ENCODE peak calls at places on chromosomes 5 and 9, in eight cellular contexts. W is stimulated activated CD4-positive, alpha-beta T cell treated with anti-CD3 and anti-CD28 coated beads, Interleukin-12 subunit alpha, Interleukin-12 subunit beta, amount 100 ng/mL, for 4 hours; S is stomach; J is stimulated activated CD8-positive, alpha-beta memory T cell treated with anti-CD3 and anti-CD28 coated beads, Interleukin-15, amount 100 ng/mL, for 24 hours; D is right cardiac atrium; K is pancreas; A is activated effector memory CD4-positive, alpha-beta T cell treated with anti-CD3 and anti-CD28 coated beads, Interleukin-2, amount 50 U/mL, for 16 hours; Q is RWPE1. R is an unnamed sample.

GRCh38 chr5:158979749-158980521 is 119.8 kb downstream of the EBF1 start:
- DNase-seq in D (peak), W (no peak), J (no peak), S (peak), A (no peak), K (peak), Q (peak), R (peak)

GRCh38 chr5:13133951-13134350 is 810.5 kb downstream of the DNAH5 start:
- DNase-seq in A (no peak), W (no peak), J (no peak), K (no peak), Q (no peak), D (no peak), S (no peak), R (no peak)

GRCh38 chr9:26308328-26308727 is 584.3 kb downstream of the CAAP1 start:
- DNase-seq in J (no peak), W (no peak), S (no peak), Q (no peak), D (no peak), K (no peak), A (no peak), R (no peak)

GRCh38 chr5:108168915-108169314 is 213.0 kb downstream of the FBXL17 start:
- DNase-seq in K (no peak), S (no peak), W (no peak), Q (no peak), A (no peak), D (no peak), J (no peak), R (no peak)

GRCh38 chr5:124236366-124237231 is 509.8 kb downstream of the ZNF608 start:
- DNase-seq in D (no peak), A (no peak), S (no peak), J (no peak), W (no peak), Q (peak), K (no peak), R (no peak)

GRCh38 chr9:86282979-86283535 is 719 bp upstream of the ISCA1 start:
- DNase-seq in J (no peak), K (no peak), S (no peak), W (no peak), D (no peak), A (no peak), Q (peak), R (no peak)

GRCh38 chr5:144191998-144192397 is 21.3 kb downstream of the KCTD16 start:
- DNase-seq in K (no peak), D (no peak), W (no peak), A (peak), Q (peak), S (no peak), J (no peak), R (no peak)

GRCh38 chr5:95554331-95554646 is 488 bp downstream of the SKIC3 start:
- DNase-seq in D (no peak), S (no peak), A (no peak), W (no peak), K (no peak), J (no peak), Q (no peak), R (no peak)

GRCh38 chr9:131019387-131020239 is 10.6 kb downstream of the LAMC3 start:
- DNase-seq in A (no peak), S (no peak), J (no peak), Q (no peak), D (no peak), W (no peak), K (no peak), R (no peak)

GRCh38 chr9:135887021-135887507 is 20.3 kb downstream of the CAMSAP1 start:
- DNase-seq in J (no peak), W (no peak), Q (no peak), A (no peak), S (peak), D (peak), K (no peak), R (no peak)

GRCh38 chr9:35905912-35906679 is at the start of gene HRCT1:
- DNase-seq in A (no peak), J (no peak), Q (peak), S (peak), D (peak), W (no peak), K (peak), R (peak)

GRCh38 chr9:74784506-74784905 is 103.2 kb downstream of the TRPM6 start:
- DNase-seq in K (no peak), Q (no peak), D (no peak), S (no peak), W (no peak), J (no peak), A (no peak), R (no peak)

GRCh38 chr9:20114974-20115373 is 326.1 kb upstream of the SLC24A2 start:
- DNase-seq in D (no peak), A (no peak), S (no peak), J (no peak), Q (no peak), K (no peak), W (no peak), R (no peak)

GRCh38 chr5:109529520-109529919 is 119.7 kb upstream of the PJA2 start:
- DNase-seq in J (no peak), D (peak), S (peak), W (no peak), Q (no peak), K (peak), A (no peak), R (no peak)

GRCh38 chr5:77924081-77924480 is 147.9 kb upstream of the TBCA start:
- DNase-seq in J (no peak), D (no peak), Q (peak), S (no peak), A (no peak), W (no peak), K (no peak), R (no peak)

GRCh38 chr9:34654317-34655083 is 2.5 kb downstream of the IL11RA start:
- DNase-seq in S (peak), D (peak), Q (no peak), K (peak), W (no peak), A (no peak), J (no peak), R (peak)

GRCh38 chr9:86909388-86909787 is 37.9 kb downstream of the GAS1 start:
- DNase-seq in J (no peak), K (no peak), W (no peak), A (no peak), S (no peak), Q (no peak), D (no peak), R (no peak)

GRCh38 chr5:14144586-14145355 is 1.6 kb downstream of the TRIO start:
- DNase-seq in D (peak), Q (peak), K (peak), W (peak), A (peak), J (peak), S (peak), R (peak)

GRCh38 chr9:130539473-130540223 is 39.7 kb upstream of the FUBP3 start:
- DNase-seq in J (no peak), A (no peak), Q (peak), D (no peak), S (no peak), W (no peak), K (peak), R (no peak)

GRCh38 chr5:172769598-172770373 is 1.2 kb downstream of the DUSP1 start:
- DNase-seq in K (peak), Q (peak), A (peak), D (peak), S (no peak), J (no peak), W (no peak), R (peak)

GRCh38 chr5:107232793-107233192 is 437.9 kb downstream of the EFNA5 start:
- DNase-seq in J (no peak), K (no peak), S (no peak), D (no peak), Q (no peak), A (no peak), W (no peak), R (no peak)

GRCh38 chr5:168334161-168335094 is 43.0 kb downstream of the WWC1 start:
- DNase-seq in K (peak), J (no peak), A (no peak), D (no peak), Q (no peak), W (no peak), S (no peak), R (no peak)

GRCh38 chr5:32331217-32331926 is 18.6 kb upstream of the MTMR12 start:
- DNase-seq in A (no peak), Q (no peak), S (peak), W (no peak), J (no peak), D (no peak), K (peak), R (no peak)

GRCh38 chr5:158456756-158457155 is 597.8 kb upstream of the CLINT1 start:
- DNase-seq in Q (peak), J (no peak), S (no peak), D (no peak), K (no peak), A (no peak), W (no peak), R (no peak)

GRCh38 chr5:149798466-149798865 is 68.4 kb downstream of the PPARGC1B start:
- DNase-seq in A (no peak), J (no peak), D (no peak), K (no peak), Q (no peak), W (no peak), S (no peak), R (no peak)

GRCh38 chr5:171589461-171589860 is 170.0 kb downstream of the FGF18 start:
- DNase-seq in K (no peak), Q (no peak), A (no peak), S (no peak), J (no peak), D (no peak), W (no peak), R (no peak)

GRCh38 chr9:109974143-109974917 is 194.3 kb downstream of the PALM2AKAP2 start:
- DNase-seq in A (peak), J (no peak), W (peak), D (no peak), S (peak), K (no peak), Q (no peak), R (no peak)

R was measured in posterior vena cava.